ENCODE peak calls at places on chromosomes 5 and 9, in nine cellular contexts. L is heart right ventricle; P is BE2C; D is naive thymus-derived CD4-positive, alpha-beta T cell; W is CD8-positive, alpha-beta T cell; N is tibial nerve; M is HCT116; Y is Panc1; T is tibial artery. I is an unnamed sample.

GRCh38 chr5:74382864-74383618 is 257.5 kb downstream of the ENC1 start:
- DNase-seq in M (no peak), Y (no peak), W (no peak), P (peak; percentile 60), D (no peak), T (no peak), N (peak; percentile 40), L (peak; percentile 80), I (no peak)

GRCh38 chr5:114018178-114018577 is 343.7 kb upstream of the KCNN2 start:
- DNase-seq in D (no peak), T (no peak), W (no peak), L (no peak), P (no peak), Y (no peak), N (no peak), M (no peak), I (no peak)

GRCh38 chr9:109098221-109098959 is 21.4 kb downstream of the TMEM245 start:
- DNase-seq in Y (no peak), P (peak; percentile 11), M (no peak), W (no peak), T (no peak), D (no peak), L (peak; percentile 24), N (no peak), I (no peak)

GRCh38 chr5:167835146-167835545 is 456.3 kb upstream of the WWC1 start:
- DNase-seq in P (no peak), D (no peak), N (no peak), Y (no peak), T (no peak), L (no peak), M (no peak), W (no peak), I (no peak)

GRCh38 chr5:35363387-35363965 is 133.2 kb upstream of the PRLR start:
- DNase-seq in T (no peak), P (no peak), M (no peak), W (no peak), D (no peak), N (no peak), Y (no peak), L (no peak), I (no peak)

GRCh38 chr9:117795271-117795670 is 91.1 kb downstream of the TLR4 start:
- DNase-seq in P (no peak), D (no peak), Y (no peak), W (no peak), M (no peak), L (no peak), T (no peak), N (no peak), I (no peak)

GRCh38 chr5:171835066-171835465 is 49.4 kb downstream of the SMIM23 start:
- DNase-seq in Y (no peak), T (peak; percentile 5), D (no peak), P (no peak), W (no peak), L (no peak), M (no peak), N (no peak), I (no peak)

GRCh38 chr5:124678992-124679519 is 67.4 kb downstream of the ZNF608 start:
- DNase-seq in N (no peak), W (no peak), T (no peak), L (no peak), P (no peak), M (no peak), Y (no peak), D (no peak), I (no peak)

DNA sequence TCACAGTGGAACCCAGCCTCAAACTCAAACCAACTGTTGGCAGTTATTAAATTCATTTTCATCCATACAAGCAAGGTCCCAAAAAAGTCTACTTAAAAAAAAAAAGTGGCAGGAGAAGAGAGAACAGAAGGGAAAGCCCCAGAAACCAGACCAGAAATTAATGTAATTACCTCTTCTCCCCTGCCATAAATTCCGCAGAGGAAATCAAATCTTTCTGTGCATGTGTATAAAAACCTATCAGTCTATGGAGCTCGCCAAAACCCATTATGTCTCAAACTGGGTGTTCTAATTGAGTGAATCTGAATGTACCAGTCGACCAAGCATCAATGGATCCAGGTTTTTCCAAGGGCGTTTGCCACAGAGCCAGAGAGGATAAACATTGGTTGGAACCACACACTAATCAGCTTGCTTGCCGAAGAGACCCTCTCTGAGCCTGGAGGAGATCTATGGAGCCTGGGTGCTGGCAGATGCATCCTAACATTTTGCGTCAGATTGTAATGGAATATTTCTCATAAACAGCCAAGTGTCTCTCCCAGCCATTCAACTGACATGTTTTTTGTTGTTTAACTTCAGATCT is 7.9 kb upstream of the HAND1 start:
- DNase-seq in N (no peak), Y (no peak), W (no peak), T (no peak), M (no peak), L (no peak), P (peak; percentile 76), D (no peak), I (no peak)
- H3K27me3 ChIP-seq in N (peaks cover 5% of the 10 kb centered on the region), Y (peaks cover 30% of the 10 kb centered on the region), W (peaks cover 37% of the 10 kb centered on the region), T (peaks cover 95% of the 10 kb centered on the region), M (peaks cover 65% of the 10 kb centered on the region), L (peaks cover 100% of the 10 kb centered on the region), P (no peaks in the 10 kb centered on the region), D (peaks cover 14% of the 10 kb centered on the region), I (peaks cover 67% of the 10 kb centered on the region)

DNA sequence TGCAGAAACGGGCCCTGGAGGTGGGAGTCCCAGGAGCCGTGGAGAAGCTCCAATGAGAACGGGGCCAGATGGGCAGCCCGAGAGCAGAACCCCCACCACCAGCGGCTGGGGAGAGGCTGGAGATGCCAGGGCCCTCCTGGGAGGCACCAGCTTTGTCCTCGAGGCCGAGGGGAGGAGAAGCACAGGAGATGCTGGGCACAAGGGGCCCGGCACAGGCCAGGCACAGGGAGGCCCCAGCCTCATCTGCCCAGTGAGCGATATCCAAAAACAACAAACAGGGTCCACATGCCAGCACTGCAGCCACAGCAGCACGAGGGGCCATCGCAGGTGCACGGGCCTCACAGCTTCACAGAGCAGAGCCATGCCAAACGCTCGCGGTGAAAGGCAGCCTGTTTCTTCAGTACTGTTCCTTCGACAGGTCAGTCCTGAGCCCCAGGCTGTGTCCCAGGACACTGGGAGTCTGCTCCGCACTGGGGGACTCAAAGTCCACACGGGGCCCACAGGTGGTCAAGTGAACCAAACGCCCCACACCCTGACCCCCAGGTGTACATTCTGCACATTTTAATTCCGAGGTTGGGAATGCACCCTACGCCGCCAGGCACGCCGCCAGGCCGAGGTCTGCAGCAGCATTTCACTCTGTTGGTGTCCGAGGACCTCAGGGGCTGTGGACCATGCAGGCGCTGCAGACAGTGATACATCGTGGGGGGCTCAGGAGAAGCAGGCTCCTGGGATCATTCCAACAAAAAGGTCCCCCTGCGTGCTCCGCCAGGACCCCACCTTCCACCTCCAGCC is 9.5 kb downstream of the LPCAT1 start:
- DNase-seq in W (peak; percentile 8), L (no peak), M (no peak), P (no peak), D (no peak), N (no peak), Y (no peak), T (peak; percentile 59), I (no peak)
- H3K4me1 ChIP-seq in W (peaks cover 43% of the 10 kb centered on the region), L (no peaks in the 10 kb centered on the region), M (peaks cover 16% of the 10 kb centered on the region), P (no peaks in the 10 kb centered on the region), D (no peaks in the 10 kb centered on the region), N (no peaks in the 10 kb centered on the region), Y (peaks cover 14% of the 10 kb centered on the region), T (no peaks in the 10 kb centered on the region), I (peaks cover 2% of the 10 kb centered on the region)

GRCh38 chr5:32836176-32836575 is 125.1 kb downstream of the NPR3 start:
- DNase-seq in L (no peak), P (no peak), M (no peak), D (no peak), N (no peak), W (no peak), Y (no peak), T (no peak), I (no peak)
- H3K27me3 ChIP-seq in L (no peaks in the 10 kb centered on the region), P (no peaks in the 10 kb centered on the region), M (no peaks in the 10 kb centered on the region), D (no peaks in the 10 kb centered on the region), N (no peaks in the 10 kb centered on the region), W (no peaks in the 10 kb centered on the region), Y (no peaks in the 10 kb centered on the region), T (no peaks in the 10 kb centered on the region), I (no peaks in the 10 kb centered on the region)

GRCh38 chr9:133129001-133129799 is 8.2 kb upstream of the RALGDS start:
- DNase-seq in P (no peak), N (no peak), D (no peak), M (no peak), W (no peak), T (no peak), L (no peak), Y (no peak), I (no peak)
- H3K4me1 ChIP-seq in P (peaks cover 28% of the 10 kb centered on the region), N (peaks cover 49% of the 10 kb centered on the region), D (peaks cover 66% of the 10 kb centered on the region), M (peaks cover 27% of the 10 kb centered on the region), W (peaks cover 91% of the 10 kb centered on the region), T (peaks cover 2% of the 10 kb centered on the region), L (peaks cover 53% of the 10 kb centered on the region), Y (peaks cover 21% of the 10 kb centered on the region), I (peaks cover 91% of the 10 kb centered on the region)

DNA sequence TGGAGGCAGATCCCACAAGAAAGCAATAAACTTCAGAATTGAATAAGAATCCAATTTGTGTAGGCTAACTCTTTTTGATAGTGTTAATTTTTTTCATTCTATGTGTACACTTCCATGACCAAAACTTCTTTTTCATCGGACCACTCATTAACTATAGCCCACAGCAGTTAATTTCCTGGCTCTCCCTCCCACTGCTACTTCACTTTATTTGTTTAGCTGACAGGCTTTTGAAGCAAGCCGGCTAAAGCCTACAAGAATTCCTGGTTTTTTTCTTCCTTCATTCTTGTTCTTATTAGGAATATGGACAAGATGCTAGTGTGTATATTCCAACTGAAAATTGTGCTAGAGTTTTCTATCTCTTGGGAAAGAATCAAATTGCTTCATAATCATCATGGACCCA is 329.2 kb upstream of the CCNH start:
- DNase-seq in T (no peak), D (no peak), L (no peak), Y (no peak), N (no peak), W (no peak), P (no peak), M (no peak), I (no peak)
- H3K27me3 ChIP-seq in T (no peaks in the 10 kb centered on the region), D (no peaks in the 10 kb centered on the region), L (no peaks in the 10 kb centered on the region), Y (no peaks in the 10 kb centered on the region), N (no peaks in the 10 kb centered on the region), W (no peaks in the 10 kb centered on the region), P (no peaks in the 10 kb centered on the region), M (no peaks in the 10 kb centered on the region), I (no peaks in the 10 kb centered on the region)

I was measured in effector memory CD4-positive, alpha-beta T cell.